ENCODE peak calls at places on chromosomes 11 and 22, in nine cellular contexts. One of them, this sample, is unnamed. For H3K4me1, the result is how much of the 10 kb centered on the place peaks cover.

GRCh38 chr11:65504671-65505433 is 6.0 kb downstream of the MALAT1 start:
- DNase-seq in thoracic aorta: no peak
- DNase-seq in Panc1: no peak
- DNase-seq in stomach: no peak
- DNase-seq in MM.1S: peak
- DNase-seq in ascending aorta: no peak
- DNase-seq in cardiac muscle cell: no peak
- DNase-seq in neural progenitor cell: no peak
- DNase-seq in keratinocyte: no peak
- DNase-seq in this sample: no peak

GRCh38 chr11:4181780-4182721 is 87.5 kb downstream of the RRM1 start:
- DNase-seq in neural progenitor cell: peak
- DNase-seq in keratinocyte: no peak
- DNase-seq in thoracic aorta: no peak
- DNase-seq in cardiac muscle cell: peak
- DNase-seq in ascending aorta: no peak
- DNase-seq in stomach: peak
- DNase-seq in Panc1: peak
- DNase-seq in MM.1S: peak
- DNase-seq in this sample: peak

GRCh38 chr22:24290459-24290858 is 19.8 kb downstream of the SPECC1L start:
- DNase-seq in cardiac muscle cell: no peak
- DNase-seq in MM.1S: no peak
- DNase-seq in stomach: no peak
- DNase-seq in keratinocyte: no peak
- DNase-seq in thoracic aorta: no peak
- DNase-seq in ascending aorta: no peak
- DNase-seq in neural progenitor cell: no peak
- DNase-seq in Panc1: no peak
- DNase-seq in this sample: no peak

GRCh38 chr11:101127348-101127698 is 2.3 kb downstream of the PGR start:
- DNase-seq in stomach: no peak
- DNase-seq in keratinocyte: no peak
- DNase-seq in ascending aorta: peak
- DNase-seq in neural progenitor cell: peak
- DNase-seq in Panc1: no peak
- DNase-seq in cardiac muscle cell: peak
- DNase-seq in thoracic aorta: no peak
- DNase-seq in MM.1S: peak
- DNase-seq in this sample: no peak

GRCh38 chr11:114307524-114308203 is 11.5 kb downstream of the NNMT start:
- DNase-seq in stomach: peak
- DNase-seq in ascending aorta: peak
- DNase-seq in neural progenitor cell: no peak
- DNase-seq in Panc1: no peak
- DNase-seq in keratinocyte: no peak
- DNase-seq in cardiac muscle cell: no peak
- DNase-seq in thoracic aorta: no peak
- DNase-seq in MM.1S: no peak
- DNase-seq in this sample: peak

GRCh38 chr22:49971232-49972162 is 10.9 kb downstream of the PIM3 start:
- DNase-seq in Panc1: no peak
- DNase-seq in neural progenitor cell: peak
- DNase-seq in stomach: peak
- DNase-seq in cardiac muscle cell: peak
- DNase-seq in thoracic aorta: peak
- DNase-seq in ascending aorta: peak
- DNase-seq in MM.1S: peak
- DNase-seq in keratinocyte: no peak
- DNase-seq in this sample: peak

GRCh38 chr11:130781906-130782305 is 134.4 kb downstream of the SNX19 start:
- DNase-seq in stomach: no peak
- DNase-seq in keratinocyte: no peak
- DNase-seq in MM.1S: no peak
- DNase-seq in ascending aorta: no peak
- DNase-seq in Panc1: no peak
- DNase-seq in neural progenitor cell: no peak
- DNase-seq in cardiac muscle cell: no peak
- DNase-seq in thoracic aorta: no peak
- DNase-seq in this sample: peak

GRCh38 chr11:27158763-27159679 is 118.4 kb downstream of the BBOX1 start:
- DNase-seq in stomach: peak
- DNase-seq in ascending aorta: peak
- DNase-seq in neural progenitor cell: peak
- DNase-seq in Panc1: peak
- DNase-seq in cardiac muscle cell: peak
- DNase-seq in MM.1S: peak
- DNase-seq in keratinocyte: peak
- DNase-seq in thoracic aorta: peak
- DNase-seq in this sample: no peak

GRCh38 chr11:133955091-133955846 is 1.5 kb downstream of the IGSF9B start:
- DNase-seq in neural progenitor cell: peak
- DNase-seq in Panc1: no peak
- DNase-seq in MM.1S: no peak
- DNase-seq in thoracic aorta: peak
- DNase-seq in cardiac muscle cell: peak
- DNase-seq in ascending aorta: peak
- DNase-seq in stomach: no peak
- DNase-seq in keratinocyte: no peak
- DNase-seq in this sample: peak

GRCh38 chr11:114348200-114349191 is 51.8 kb downstream of the C11orf71 start:
- DNase-seq in Panc1: peak
- DNase-seq in MM.1S: peak
- DNase-seq in thoracic aorta: no peak
- DNase-seq in cardiac muscle cell: peak
- DNase-seq in neural progenitor cell: peak
- DNase-seq in ascending aorta: no peak
- DNase-seq in stomach: peak
- DNase-seq in keratinocyte: peak
- DNase-seq in this sample: no peak

GRCh38 chr22:49600891-49601431 is 226.7 kb downstream of the BRD1 start:
- DNase-seq in stomach: no peak
- DNase-seq in Panc1: no peak
- DNase-seq in cardiac muscle cell: no peak
- DNase-seq in neural progenitor cell: no peak
- DNase-seq in MM.1S: no peak
- DNase-seq in thoracic aorta: no peak
- DNase-seq in ascending aorta: no peak
- DNase-seq in keratinocyte: no peak
- DNase-seq in this sample: no peak

GRCh38 chr11:121082670-121083069 is 18.4 kb upstream of the TECTA start:
- DNase-seq in neural progenitor cell: peak
- DNase-seq in Panc1: no peak
- DNase-seq in keratinocyte: no peak
- DNase-seq in cardiac muscle cell: peak
- DNase-seq in thoracic aorta: no peak
- DNase-seq in stomach: no peak
- DNase-seq in ascending aorta: no peak
- DNase-seq in MM.1S: no peak
- DNase-seq in this sample: no peak

GRCh38 chr11:70703141-70704052 is 305.1 kb downstream of the CTTN start:
- DNase-seq in MM.1S: no peak
- DNase-seq in thoracic aorta: no peak
- DNase-seq in ascending aorta: no peak
- DNase-seq in Panc1: no peak
- DNase-seq in neural progenitor cell: peak
- DNase-seq in cardiac muscle cell: no peak
- DNase-seq in stomach: no peak
- DNase-seq in keratinocyte: no peak
- DNase-seq in this sample: no peak

GRCh38 chr11:113401718-113402117 is 14.1 kb downstream of the ANKK1 start:
- DNase-seq in neural progenitor cell: no peak
- DNase-seq in stomach: peak
- DNase-seq in cardiac muscle cell: no peak
- DNase-seq in keratinocyte: no peak
- DNase-seq in ascending aorta: peak
- DNase-seq in MM.1S: no peak
- DNase-seq in Panc1: no peak
- DNase-seq in thoracic aorta: no peak
- DNase-seq in this sample: peak

GRCh38 chr22:26990503-26991189 is 333.3 kb downstream of the MIAT start:
- DNase-seq in neural progenitor cell: no peak
- DNase-seq in keratinocyte: no peak
- DNase-seq in stomach: no peak
- DNase-seq in Panc1: no peak
- DNase-seq in ascending aorta: no peak
- DNase-seq in thoracic aorta: no peak
- DNase-seq in cardiac muscle cell: no peak
- DNase-seq in MM.1S: no peak
- DNase-seq in this sample: no peak

GRCh38 chr11:1832989-1833365 is 1.8 kb upstream of the SYT8 start:
- DNase-seq in cardiac muscle cell: no peak
- DNase-seq in MM.1S: no peak
- DNase-seq in ascending aorta: no peak
- DNase-seq in Panc1: no peak
- DNase-seq in neural progenitor cell: peak
- DNase-seq in thoracic aorta: no peak
- DNase-seq in stomach: no peak
- DNase-seq in keratinocyte: no peak
- DNase-seq in this sample: no peak

DNA sequence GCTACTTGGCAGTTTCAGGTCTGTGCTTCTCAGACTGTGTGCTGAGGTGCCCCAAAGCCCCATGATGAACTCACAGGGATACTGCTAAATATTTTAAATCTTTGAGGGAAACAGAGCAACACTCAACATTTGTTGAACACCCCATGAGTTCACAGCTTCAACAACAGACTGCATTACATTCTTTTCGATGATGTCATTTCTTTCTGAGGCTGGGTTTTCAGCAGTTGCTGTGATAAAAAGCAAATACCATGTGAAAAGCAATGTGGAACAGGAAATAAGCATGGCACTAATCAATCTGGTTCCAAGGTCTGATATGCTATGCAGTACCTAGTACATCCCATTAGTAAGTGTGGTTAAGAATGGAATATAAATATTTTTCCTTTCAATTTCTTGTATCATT is 82.7 kb downstream of the RPL27A start:
- DNase-seq in Panc1: no peak
- DNase-seq in ascending aorta: no peak
- DNase-seq in keratinocyte: no peak
- DNase-seq in neural progenitor cell: no peak
- DNase-seq in stomach: no peak
- DNase-seq in cardiac muscle cell: no peak
- DNase-seq in thoracic aorta: no peak
- DNase-seq in MM.1S: no peak
- DNase-seq in this sample: no peak
- H3K4me1 ChIP-seq in Panc1: under half
- H3K4me1 ChIP-seq in ascending aorta: half or more
- H3K4me1 ChIP-seq in keratinocyte: under half
- H3K4me1 ChIP-seq in neural progenitor cell: under half
- H3K4me1 ChIP-seq in stomach: half or more
- H3K4me1 ChIP-seq in cardiac muscle cell: under half
- H3K4me1 ChIP-seq in thoracic aorta: half or more
- H3K4me1 ChIP-seq in MM.1S: under half
- H3K4me1 ChIP-seq in this sample: half or more

GRCh38 chr22:36324414-36324813 is 63.4 kb downstream of the MYH9 start:
- DNase-seq in keratinocyte: no peak
- DNase-seq in cardiac muscle cell: no peak
- DNase-seq in ascending aorta: no peak
- DNase-seq in Panc1: no peak
- DNase-seq in neural progenitor cell: no peak
- DNase-seq in thoracic aorta: no peak
- DNase-seq in stomach: no peak
- DNase-seq in MM.1S: no peak
- DNase-seq in this sample: no peak

GRCh38 chr22:36325163-36326031 is 62.4 kb downstream of the MYH9 start:
- DNase-seq in ascending aorta: peak
- DNase-seq in stomach: peak
- DNase-seq in keratinocyte: no peak
- DNase-seq in thoracic aorta: peak
- DNase-seq in neural progenitor cell: no peak
- DNase-seq in cardiac muscle cell: no peak
- DNase-seq in MM.1S: no peak
- DNase-seq in Panc1: no peak
- DNase-seq in this sample: peak

GRCh38 chr22:36323182-36323854 is 64.4 kb downstream of the MYH9 start:
- DNase-seq in thoracic aorta: peak
- DNase-seq in MM.1S: no peak
- DNase-seq in Panc1: no peak
- DNase-seq in keratinocyte: no peak
- DNase-seq in ascending aorta: peak
- DNase-seq in neural progenitor cell: no peak
- DNase-seq in stomach: peak
- DNase-seq in cardiac muscle cell: peak
- DNase-seq in this sample: peak

GRCh38 chr22:36322602-36322915 is 65.2 kb downstream of the MYH9 start:
- DNase-seq in MM.1S: no peak
- DNase-seq in stomach: no peak
- DNase-seq in Panc1: no peak
- DNase-seq in thoracic aorta: no peak
- DNase-seq in cardiac muscle cell: no peak
- DNase-seq in keratinocyte: no peak
- DNase-seq in ascending aorta: no peak
- DNase-seq in neural progenitor cell: no peak
- DNase-seq in this sample: no peak

GRCh38 chr22:36323855-36324331 is 63.9 kb downstream of the MYH9 start:
- DNase-seq in cardiac muscle cell: no peak
- DNase-seq in thoracic aorta: peak
- DNase-seq in keratinocyte: no peak
- DNase-seq in neural progenitor cell: no peak
- DNase-seq in stomach: no peak
- DNase-seq in MM.1S: no peak
- DNase-seq in Panc1: no peak
- DNase-seq in ascending aorta: peak
- DNase-seq in this sample: peak
- H3K27ac ChIP-seq in cardiac muscle cell: peak
- H3K27ac ChIP-seq in thoracic aorta: peak
- H3K27ac ChIP-seq in keratinocyte: peak
- H3K27ac ChIP-seq in neural progenitor cell: no peak
- H3K27ac ChIP-seq in stomach: peak
- H3K27ac ChIP-seq in MM.1S: no peak
- H3K27ac ChIP-seq in Panc1: peak
- H3K27ac ChIP-seq in ascending aorta: peak
- H3K27ac ChIP-seq in this sample: peak

DNA sequence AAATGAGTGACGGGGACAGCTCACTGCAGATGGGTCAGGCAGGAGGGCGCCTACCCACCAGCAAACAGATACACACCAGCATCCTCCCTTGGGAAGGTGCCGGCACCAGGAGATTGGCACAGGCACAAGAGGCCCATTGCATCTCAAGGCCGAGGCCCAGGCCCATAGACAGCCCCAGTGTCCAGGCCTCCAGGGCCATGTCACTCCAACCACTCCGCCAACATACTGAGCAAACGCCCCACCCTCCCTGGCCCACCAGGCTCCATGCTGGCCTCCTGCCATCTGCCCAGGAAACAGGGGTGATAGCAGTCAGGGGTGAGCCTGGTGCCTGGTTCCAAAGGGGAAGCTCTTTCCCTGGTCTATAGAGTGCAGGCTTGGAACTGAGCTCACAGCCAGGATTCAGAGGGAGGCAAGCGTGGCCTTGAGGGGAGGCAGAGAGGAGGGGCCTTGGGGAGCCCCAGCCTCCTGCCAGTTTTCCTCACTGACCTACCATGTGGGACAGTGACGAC is 34.7 kb downstream of the PISD start:
- DNase-seq in stomach: peak
- DNase-seq in cardiac muscle cell: no peak
- DNase-seq in neural progenitor cell: no peak
- DNase-seq in keratinocyte: no peak
- DNase-seq in ascending aorta: no peak
- DNase-seq in MM.1S: no peak
- DNase-seq in Panc1: no peak
- DNase-seq in thoracic aorta: no peak
- DNase-seq in this sample: no peak
- H3K4me1 ChIP-seq in stomach: under half
- H3K4me1 ChIP-seq in cardiac muscle cell: under half
- H3K4me1 ChIP-seq in neural progenitor cell: under half
- H3K4me1 ChIP-seq in keratinocyte: under half
- H3K4me1 ChIP-seq in ascending aorta: under half
- H3K4me1 ChIP-seq in MM.1S: under half
- H3K4me1 ChIP-seq in Panc1: under half
- H3K4me1 ChIP-seq in thoracic aorta: under half
- H3K4me1 ChIP-seq in this sample: under half

GRCh38 chr11:72534859-72535547 is 100.7 kb upstream of the CLPB start:
- DNase-seq in stomach: no peak
- DNase-seq in cardiac muscle cell: peak
- DNase-seq in neural progenitor cell: peak
- DNase-seq in thoracic aorta: no peak
- DNase-seq in keratinocyte: no peak
- DNase-seq in Panc1: no peak
- DNase-seq in ascending aorta: no peak
- DNase-seq in MM.1S: no peak
- DNase-seq in this sample: no peak
- H3K27ac ChIP-seq in stomach: no peak
- H3K27ac ChIP-seq in cardiac muscle cell: no peak
- H3K27ac ChIP-seq in neural progenitor cell: no peak
- H3K27ac ChIP-seq in thoracic aorta: no peak
- H3K27ac ChIP-seq in keratinocyte: no peak
- H3K27ac ChIP-seq in Panc1: no peak
- H3K27ac ChIP-seq in ascending aorta: no peak
- H3K27ac ChIP-seq in MM.1S: no peak
- H3K27ac ChIP-seq in this sample: no peak

This sample was measured in right atrium auricular region.